ENCODE peak calls at places on chromosomes 12 and 14, in four cellular contexts. One of them, this sample, is unnamed.

GRCh38 chr14:47678157-47678556 is 2.8 kb upstream of the MDGA2 start:
- DNase-seq in aorta: no peak
- DNase-seq in CD8-positive, alpha-beta T cell: no peak
- DNase-seq in body of pancreas: no peak
- DNase-seq in this sample: no peak

GRCh38 chr14:58082011-58082410 is 70.0 kb downstream of the ARMH4 start:
- DNase-seq in CD8-positive, alpha-beta T cell: no peak
- DNase-seq in body of pancreas: no peak
- DNase-seq in aorta: no peak
- DNase-seq in this sample: no peak

GRCh38 chr12:54215990-54216579 is 27.3 kb upstream of the SMUG1 start:
- DNase-seq in aorta: peak
- DNase-seq in body of pancreas: peak
- DNase-seq in CD8-positive, alpha-beta T cell: no peak
- DNase-seq in this sample: no peak

GRCh38 chr14:93073833-93074769 is 41.6 kb downstream of the ITPK1 start:
- DNase-seq in aorta: peak
- DNase-seq in CD8-positive, alpha-beta T cell: no peak
- DNase-seq in body of pancreas: peak
- DNase-seq in this sample: no peak

GRCh38 chr14:104892517-104893434 is 27.7 kb downstream of the CEP170B start:
- DNase-seq in body of pancreas: no peak
- DNase-seq in aorta: peak
- DNase-seq in CD8-positive, alpha-beta T cell: no peak
- DNase-seq in this sample: no peak

GRCh38 chr14:96914729-96915128 is 117.5 kb downstream of the VRK1 start:
- DNase-seq in aorta: no peak
- DNase-seq in body of pancreas: no peak
- DNase-seq in CD8-positive, alpha-beta T cell: no peak
- DNase-seq in this sample: no peak

GRCh38 chr12:54040148-54040494 is 7.3 kb downstream of the HOXC5 start:
- DNase-seq in CD8-positive, alpha-beta T cell: no peak
- DNase-seq in aorta: no peak
- DNase-seq in body of pancreas: no peak
- DNase-seq in this sample: no peak

GRCh38 chr14:105879867-105880561 is 353.6 kb downstream of the TMEM121 start:
- DNase-seq in CD8-positive, alpha-beta T cell: peak
- DNase-seq in body of pancreas: no peak
- DNase-seq in aorta: peak
- DNase-seq in this sample: peak

GRCh38 chr12:79420146-79420618 is 270.6 kb downstream of the PAWR start:
- DNase-seq in aorta: no peak
- DNase-seq in body of pancreas: peak
- DNase-seq in CD8-positive, alpha-beta T cell: no peak
- DNase-seq in this sample: no peak

GRCh38 chr12:124428792-124429281 is 133.9 kb downstream of the RFLNA start:
- DNase-seq in aorta: no peak
- DNase-seq in body of pancreas: peak
- DNase-seq in CD8-positive, alpha-beta T cell: no peak
- DNase-seq in this sample: no peak
- H3K27ac ChIP-seq in aorta: no peak
- H3K27ac ChIP-seq in body of pancreas: peak
- H3K27ac ChIP-seq in CD8-positive, alpha-beta T cell: no peak
- H3K27ac ChIP-seq in this sample: no peak

DNA sequence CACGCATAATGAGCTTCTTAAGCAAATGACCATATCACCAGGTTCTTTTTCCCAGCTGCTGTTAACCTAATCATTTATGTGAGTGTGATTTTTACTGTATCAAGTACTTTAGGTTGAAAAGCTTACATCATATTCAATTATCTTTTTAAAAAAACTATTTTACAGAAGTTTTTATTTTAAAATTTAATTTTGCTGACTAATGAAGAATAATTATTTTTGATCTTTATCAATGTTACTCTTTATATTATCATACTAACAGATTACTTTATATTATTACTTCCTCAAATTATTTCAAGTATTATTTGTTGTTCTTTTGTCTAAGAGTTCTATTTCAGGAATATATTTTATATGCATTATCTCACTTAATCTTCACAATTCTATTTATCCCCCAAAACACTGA is 236.3 kb downstream of the CPNE8 start:
- DNase-seq in body of pancreas: no peak
- DNase-seq in aorta: no peak
- DNase-seq in CD8-positive, alpha-beta T cell: no peak
- DNase-seq in this sample: no peak
- H3K27ac ChIP-seq in body of pancreas: no peak
- H3K27ac ChIP-seq in aorta: no peak
- H3K27ac ChIP-seq in CD8-positive, alpha-beta T cell: no peak
- H3K27ac ChIP-seq in this sample: no peak

DNA sequence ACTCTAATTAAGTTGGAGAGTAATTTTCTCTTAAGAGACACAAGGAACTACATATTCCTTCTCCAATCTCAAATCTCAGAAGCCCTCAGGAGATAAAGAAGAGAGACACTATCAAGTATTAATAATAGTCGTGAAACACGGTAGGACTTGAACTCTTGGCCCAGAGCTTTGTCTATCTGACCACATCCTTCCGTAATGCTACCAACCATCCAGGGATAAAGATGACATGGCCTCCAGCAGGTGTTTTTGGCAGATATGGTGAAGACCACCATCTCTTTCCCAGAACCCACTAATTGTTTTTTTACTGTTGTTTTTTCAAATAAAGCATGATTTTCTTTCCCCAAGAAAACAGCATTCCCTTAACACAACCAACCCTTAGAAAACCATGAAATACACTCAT is 3.4 kb downstream of the ZNF384 start:
- DNase-seq in body of pancreas: no peak
- DNase-seq in CD8-positive, alpha-beta T cell: no peak
- DNase-seq in aorta: no peak
- DNase-seq in this sample: no peak
- H3K27ac ChIP-seq in body of pancreas: no peak
- H3K27ac ChIP-seq in CD8-positive, alpha-beta T cell: no peak
- H3K27ac ChIP-seq in aorta: no peak
- H3K27ac ChIP-seq in this sample: no peak

GRCh38 chr14:61672796-61673195 is 22.5 kb upstream of the HIF1A start:
- DNase-seq in CD8-positive, alpha-beta T cell: no peak
- DNase-seq in body of pancreas: no peak
- DNase-seq in aorta: no peak
- DNase-seq in this sample: no peak

GRCh38 chr14:61670576-61670975 is 24.7 kb upstream of the HIF1A start:
- DNase-seq in body of pancreas: no peak
- DNase-seq in aorta: no peak
- DNase-seq in CD8-positive, alpha-beta T cell: no peak
- DNase-seq in this sample: no peak

GRCh38 chr14:61673305-61673704 is 22.0 kb upstream of the HIF1A start:
- DNase-seq in body of pancreas: no peak
- DNase-seq in CD8-positive, alpha-beta T cell: no peak
- DNase-seq in aorta: no peak
- DNase-seq in this sample: no peak

GRCh38 chr14:61668267-61668666 is 27.0 kb upstream of the HIF1A start:
- DNase-seq in aorta: no peak
- DNase-seq in CD8-positive, alpha-beta T cell: no peak
- DNase-seq in body of pancreas: no peak
- DNase-seq in this sample: no peak

GRCh38 chr14:61671086-61671485 is 24.2 kb upstream of the HIF1A start:
- DNase-seq in aorta: no peak
- DNase-seq in CD8-positive, alpha-beta T cell: no peak
- DNase-seq in body of pancreas: no peak
- DNase-seq in this sample: no peak
- H3K27ac ChIP-seq in aorta: no peak
- H3K27ac ChIP-seq in CD8-positive, alpha-beta T cell: peak
- H3K27ac ChIP-seq in body of pancreas: no peak
- H3K27ac ChIP-seq in this sample: peak

GRCh38 chr12:65892905-65893304 is 68.6 kb downstream of the HMGA2 start:
- DNase-seq in body of pancreas: no peak
- DNase-seq in CD8-positive, alpha-beta T cell: no peak
- DNase-seq in aorta: no peak
- DNase-seq in this sample: no peak

GRCh38 chr12:65894127-65894526 is 69.8 kb downstream of the HMGA2 start:
- DNase-seq in aorta: no peak
- DNase-seq in CD8-positive, alpha-beta T cell: no peak
- DNase-seq in body of pancreas: no peak
- DNase-seq in this sample: no peak

GRCh38 chr12:65894624-65895023 is 70.3 kb downstream of the HMGA2 start:
- DNase-seq in body of pancreas: no peak
- DNase-seq in aorta: no peak
- DNase-seq in CD8-positive, alpha-beta T cell: no peak
- DNase-seq in this sample: no peak

GRCh38 chr12:65891219-65891618 is 66.9 kb downstream of the HMGA2 start:
- DNase-seq in CD8-positive, alpha-beta T cell: no peak
- DNase-seq in body of pancreas: no peak
- DNase-seq in aorta: no peak
- DNase-seq in this sample: no peak

GRCh38 chr12:65891987-65892481 is 67.8 kb downstream of the HMGA2 start:
- DNase-seq in aorta: peak
- DNase-seq in body of pancreas: peak
- DNase-seq in CD8-positive, alpha-beta T cell: no peak
- DNase-seq in this sample: no peak
- H3K27ac ChIP-seq in aorta: no peak
- H3K27ac ChIP-seq in body of pancreas: peak
- H3K27ac ChIP-seq in CD8-positive, alpha-beta T cell: no peak
- H3K27ac ChIP-seq in this sample: no peak

DNA sequence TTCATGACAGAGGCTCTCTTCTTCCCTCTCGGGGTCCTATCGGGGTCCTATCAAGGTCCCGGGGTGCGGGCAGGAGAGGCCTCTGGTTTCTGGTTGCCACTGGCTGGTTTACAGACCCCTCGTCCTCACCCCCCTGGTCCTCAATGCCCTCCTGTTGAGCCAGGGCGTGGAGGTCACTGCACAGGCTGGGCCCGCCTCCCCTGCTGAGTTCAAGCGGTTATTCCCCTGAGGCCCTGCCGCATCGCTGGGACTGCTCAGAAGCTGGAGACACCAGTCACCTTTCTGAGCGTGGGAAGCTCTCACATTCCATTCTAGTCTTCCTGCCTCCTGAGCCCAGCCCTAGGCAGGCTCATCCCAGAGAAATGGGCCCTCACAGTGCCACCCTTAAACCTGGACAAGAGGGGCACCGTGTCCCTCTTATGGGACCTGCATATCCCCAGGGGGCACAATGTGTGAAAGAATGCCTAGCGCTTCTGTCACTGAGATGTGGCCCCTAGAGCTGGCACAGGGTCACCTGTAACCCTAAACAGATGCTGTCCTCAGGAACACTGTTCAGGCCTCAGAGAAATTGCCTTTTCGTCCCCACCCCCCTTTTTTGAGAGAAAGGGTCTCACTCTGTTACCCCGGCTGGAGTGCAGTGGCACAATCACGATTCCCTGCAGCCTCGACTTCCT is 177.7 kb upstream of the RGS6 start:
- DNase-seq in body of pancreas: no peak
- DNase-seq in aorta: no peak
- DNase-seq in CD8-positive, alpha-beta T cell: no peak
- DNase-seq in this sample: no peak
- H3K27ac ChIP-seq in body of pancreas: no peak
- H3K27ac ChIP-seq in aorta: no peak
- H3K27ac ChIP-seq in CD8-positive, alpha-beta T cell: no peak
- H3K27ac ChIP-seq in this sample: no peak

This sample was measured in CD4-positive, alpha-beta T cell.